ENCODE peak calls at places on chromosomes 5 and 9, in four cellular contexts. D is tibial nerve, Q is psoas muscle, H is AG04450. P is an unnamed sample.

GRCh38 chr5:169107316-169107715 is 193.6 kb downstream of the SLIT3 start:
- DNase-seq in D (no peak), Q (no peak), H (no peak), P (no peak)

GRCh38 chr5:198941-199820 is 7.9 kb downstream of the LRRC14B start:
- DNase-seq in D (no peak), Q (no peak), H (no peak), P (no peak)

GRCh38 chr5:1974501-1975405 is 92.0 kb upstream of the IRX4 start:
- DNase-seq in D (no peak), Q (no peak), H (no peak), P (no peak)

GRCh38 chr5:14036947-14037346 is 92.5 kb upstream of the DNAH5 start:
- DNase-seq in D (no peak), Q (no peak), H (no peak), P (no peak)

GRCh38 chr5:168407222-168407621 is 79.0 kb upstream of the RARS1 start:
- DNase-seq in D (no peak), Q (no peak), H (no peak), P (no peak)

GRCh38 chr9:13942695-13943094 is 371.2 kb downstream of the NFIB start:
- DNase-seq in D (no peak), Q (no peak), H (peak), P (no peak)

GRCh38 chr9:126558051-126558665 is 55.6 kb upstream of the LMX1B start:
- DNase-seq in D (peak), Q (peak), H (no peak), P (peak)

GRCh38 chr5:17360879-17361278 is 137.2 kb upstream of the TAF11L2 start:
- DNase-seq in D (no peak), Q (no peak), H (no peak), P (no peak)

GRCh38 chr9:13443380-13444271 is 164.1 kb upstream of the MPDZ start:
- DNase-seq in D (no peak), Q (peak), H (no peak), P (no peak)

GRCh38 chr5:77643654-77644404 is 5.3 kb upstream of the OTP start:
- DNase-seq in D (no peak), Q (no peak), H (no peak), P (no peak)

GRCh38 chr9:93002700-93003099 is 55.4 kb downstream of the FGD3 start:
- DNase-seq in D (no peak), Q (no peak), H (no peak), P (no peak)

GRCh38 chr9:133691659-133692363 is 46.3 kb downstream of the SARDH start:
- DNase-seq in D (no peak), Q (peak), H (no peak), P (no peak)

GRCh38 chr5:59506285-59506877 is 387.1 kb downstream of the PDE4D start:
- DNase-seq in D (no peak), Q (no peak), H (no peak), P (no peak)

GRCh38 chr9:136792321-136793062 is 1.3 kb downstream of the TMEM141 start:
- DNase-seq in D (no peak), Q (no peak), H (no peak), P (no peak)

GRCh38 chr5:163705983-163706771 is 200.8 kb downstream of the MAT2B start:
- DNase-seq in D (no peak), Q (no peak), H (peak), P (no peak)

GRCh38 chr5:181241393-181241975 is 2.2 kb downstream of the RACK1 start:
- DNase-seq in D (no peak), Q (peak), H (no peak), P (no peak)

GRCh38 chr9:94950733-94951590 is 224.5 kb downstream of the AOPEP start:
- DNase-seq in D (no peak), Q (no peak), H (no peak), P (no peak)

GRCh38 chr5:16916262-16916878 is 19.7 kb downstream of the MYO10 start:
- DNase-seq in D (no peak), Q (no peak), H (peak), P (no peak)

GRCh38 chr9:2053883-2054845 is 39.0 kb downstream of the SMARCA2 start:
- DNase-seq in D (no peak), Q (no peak), H (no peak), P (no peak)

GRCh38 chr5:61625682-61626620 is 293.9 kb downstream of the ZSWIM6 start:
- DNase-seq in D (peak), Q (peak), H (no peak), P (no peak)

GRCh38 chr5:92372766-92373165 is 989.6 kb upstream of the ARRDC3 start:
- DNase-seq in D (no peak), Q (no peak), H (no peak), P (no peak)

DNA sequence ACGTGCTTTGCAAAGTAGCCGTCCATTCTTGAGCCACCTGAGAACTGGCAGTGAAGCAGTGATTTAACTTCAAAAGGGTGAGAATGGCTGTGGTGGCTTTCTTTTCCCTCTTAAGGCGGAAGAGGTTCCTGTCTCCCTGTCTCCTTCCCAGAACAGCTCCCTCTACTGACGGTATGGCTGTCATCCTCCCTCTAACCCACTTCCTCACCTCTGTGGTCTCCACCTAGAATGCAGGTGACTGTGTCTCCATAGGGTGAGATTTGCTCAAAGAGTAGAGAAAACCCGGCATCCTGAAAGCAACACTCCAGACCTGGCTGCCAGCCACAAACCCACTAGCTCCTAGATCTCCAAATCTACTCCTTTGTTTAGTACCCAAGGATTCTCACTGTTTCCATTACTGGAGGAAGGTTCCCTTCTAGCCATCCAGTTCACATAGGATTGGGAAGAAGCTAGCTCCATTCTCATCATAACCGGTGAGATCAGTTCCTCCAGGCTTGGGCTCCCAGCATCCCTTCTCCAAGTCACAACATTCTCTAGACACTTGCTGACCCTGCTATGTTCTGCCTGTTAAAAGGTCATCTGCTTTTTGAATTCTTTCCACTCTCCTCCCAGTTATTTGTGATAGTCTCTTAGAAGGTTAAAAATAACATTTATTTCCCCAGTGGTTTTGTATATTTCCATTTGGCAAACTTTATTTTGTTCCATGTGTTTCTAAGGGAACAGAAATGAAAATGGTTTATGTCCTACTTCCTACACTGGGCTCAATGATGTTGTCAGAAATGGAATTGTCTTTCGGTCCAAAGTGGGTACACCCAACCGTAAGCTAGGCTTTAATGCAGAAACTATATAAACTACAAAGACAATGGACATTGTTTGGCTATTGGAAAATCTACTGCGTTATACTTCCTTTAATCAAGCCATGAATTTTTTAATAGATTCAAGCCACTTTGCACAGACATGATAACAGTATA is 269.4 kb downstream of the CWC27 start:
- DNase-seq in D (no peak), Q (no peak), H (no peak), P (no peak)
- TF ChIP-seq CTCF in D (peak), Q (peak), H (peak), P (no peak)

DNA sequence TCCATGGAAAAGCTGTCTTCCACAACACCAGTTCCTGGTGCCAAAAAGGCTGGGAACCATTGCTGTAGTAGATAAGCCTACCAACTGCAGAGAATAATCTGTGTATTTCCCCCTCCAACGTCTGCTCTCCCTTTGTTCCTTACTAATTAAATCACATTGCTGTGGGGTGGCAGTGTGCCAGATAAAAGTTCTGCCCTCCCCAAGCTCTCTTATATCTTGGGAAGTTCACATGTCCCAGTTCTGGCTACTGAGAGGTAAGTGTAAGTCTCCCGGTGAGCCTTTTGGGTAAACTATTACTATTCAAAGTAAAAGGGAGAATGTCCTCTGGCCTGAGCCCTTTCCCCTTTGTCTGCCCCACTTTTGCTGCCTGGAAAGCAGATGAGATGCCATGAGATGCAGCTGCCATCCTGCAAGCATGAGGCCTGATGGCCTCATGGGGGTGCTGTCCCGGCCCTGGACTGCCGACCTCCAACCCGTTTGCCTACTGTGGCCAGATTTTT is 14.7 kb downstream of the ENC1 start:
- DNase-seq in D (no peak), Q (no peak), H (no peak), P (no peak)
- TF ChIP-seq CTCF in D (no peak), Q (no peak), H (no peak), P (no peak)

DNA sequence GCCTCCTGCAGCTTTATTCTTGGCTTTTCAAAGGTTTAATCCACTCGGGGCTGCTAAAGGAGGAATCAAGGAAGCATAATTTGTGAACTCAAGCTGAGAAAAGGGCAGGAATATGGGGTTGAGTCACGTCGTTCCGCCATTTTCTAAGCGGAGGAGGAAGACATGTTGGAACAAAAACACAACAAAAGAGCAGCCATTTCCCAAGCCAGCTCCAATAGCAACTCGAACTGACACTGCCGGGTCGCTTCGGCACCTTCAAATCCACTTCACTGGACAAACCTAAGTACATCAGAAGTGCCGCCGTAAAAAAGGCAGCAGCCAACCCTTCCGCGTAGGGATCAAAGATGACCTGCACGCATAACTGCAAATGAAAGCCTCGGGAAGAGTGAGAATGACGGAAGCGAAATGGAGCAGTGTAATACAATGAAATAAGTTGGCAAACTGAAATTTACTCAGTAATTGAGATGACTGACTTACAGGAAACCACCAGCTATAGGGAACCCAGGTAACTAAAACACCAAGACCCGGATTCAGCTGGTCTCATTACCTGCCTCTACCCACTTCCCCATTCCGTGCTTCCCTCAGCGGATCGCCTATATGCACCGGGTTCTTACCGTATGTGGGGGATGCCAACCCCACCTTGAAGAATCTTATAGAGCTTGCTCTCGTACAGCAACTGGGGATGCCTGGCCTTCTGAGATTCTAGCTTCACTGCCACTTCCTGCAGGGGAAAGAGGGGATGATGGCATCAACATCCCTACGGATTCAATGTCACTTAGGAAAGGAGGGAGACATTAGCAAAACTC is 1.6 kb downstream of the CSNK1A1 start:
- DNase-seq in D (no peak), Q (no peak), H (no peak), P (no peak)
- TF ChIP-seq CTCF in D (no peak), Q (no peak), H (no peak), P (no peak)

GRCh38 chr5:10974850-10975249 is 213.8 kb upstream of the DAP start:
- DNase-seq in D (no peak), Q (no peak), H (no peak), P (no peak)
- TF ChIP-seq CTCF in D (no peak), Q (no peak), H (no peak), P (no peak)

GRCh38 chr5:103375356-103375755 is 116.8 kb downstream of the MACIR start:
- DNase-seq in D (no peak), Q (no peak), H (peak), P (no peak)
- TF ChIP-seq CTCF in D (no peak), Q (no peak), H (peak), P (no peak)

P was measured in omental fat pad.